ENCODE peak calls at places on chromosome 7, in seven cellular contexts. One of them, this sample, is unnamed.
A peak's percentile ranks its signal among the peaks of the same experiment; 100 is the strongest.

GRCh38 chr7:727104-727805 is at the start of gene PRKAR1B:
- DNase-seq in sigmoid colon: peak; percentile 58
- DNase-seq in heart left ventricle: no peak
- DNase-seq in GM12878: no peak
- DNase-seq in adrenal gland: peak; percentile 18
- DNase-seq in breast epithelium: no peak
- DNase-seq in GM12892: peak; percentile 71
- DNase-seq in this sample: no peak

GRCh38 chr7:151520419-151521229 is 929 bp upstream of the RHEB start:
- DNase-seq in sigmoid colon: peak; percentile 86
- DNase-seq in heart left ventricle: peak; percentile 84
- DNase-seq in GM12878: no peak
- DNase-seq in adrenal gland: peak; percentile 64
- DNase-seq in breast epithelium: peak; percentile 56
- DNase-seq in GM12892: no peak
- DNase-seq in this sample: peak; percentile 87

GRCh38 chr7:155169081-155169480 is 99.0 kb downstream of the HTR5A start:
- DNase-seq in sigmoid colon: no peak
- DNase-seq in heart left ventricle: no peak
- DNase-seq in GM12878: no peak
- DNase-seq in adrenal gland: no peak
- DNase-seq in breast epithelium: no peak
- DNase-seq in GM12892: no peak
- DNase-seq in this sample: no peak

GRCh38 chr7:130367088-130367755 is 13.1 kb upstream of the CPA1 start:
- DNase-seq in sigmoid colon: no peak
- DNase-seq in heart left ventricle: no peak
- DNase-seq in GM12878: no peak
- DNase-seq in adrenal gland: no peak
- DNase-seq in breast epithelium: no peak
- DNase-seq in GM12892: no peak
- DNase-seq in this sample: peak; percentile 16

GRCh38 chr7:128662091-128662490 is 10.0 kb upstream of the GARIN1A start:
- DNase-seq in sigmoid colon: no peak
- DNase-seq in heart left ventricle: no peak
- DNase-seq in GM12878: no peak
- DNase-seq in adrenal gland: no peak
- DNase-seq in breast epithelium: no peak
- DNase-seq in GM12892: no peak
- DNase-seq in this sample: no peak

GRCh38 chr7:68207676-68208075 is 1211.0 kb downstream of the TYW1 start:
- DNase-seq in sigmoid colon: no peak
- DNase-seq in heart left ventricle: no peak
- DNase-seq in GM12878: no peak
- DNase-seq in adrenal gland: no peak
- DNase-seq in breast epithelium: no peak
- DNase-seq in GM12892: no peak
- DNase-seq in this sample: no peak

GRCh38 chr7:66371096-66371824 is 166.1 kb downstream of the TPST1 start:
- DNase-seq in sigmoid colon: no peak
- DNase-seq in heart left ventricle: no peak
- DNase-seq in GM12878: no peak
- DNase-seq in adrenal gland: no peak
- DNase-seq in breast epithelium: no peak
- DNase-seq in GM12892: no peak
- DNase-seq in this sample: no peak

GRCh38 chr7:66198956-66199355 is 6.2 kb upstream of the TPST1 start:
- DNase-seq in sigmoid colon: peak; percentile 24
- DNase-seq in heart left ventricle: no peak
- DNase-seq in GM12878: no peak
- DNase-seq in adrenal gland: no peak
- DNase-seq in breast epithelium: no peak
- DNase-seq in GM12892: no peak
- DNase-seq in this sample: no peak

GRCh38 chr7:50531401-50531906 is 33.8 kb downstream of the DDC start:
- DNase-seq in sigmoid colon: no peak
- DNase-seq in heart left ventricle: no peak
- DNase-seq in GM12878: no peak
- DNase-seq in adrenal gland: no peak
- DNase-seq in breast epithelium: no peak
- DNase-seq in GM12892: no peak
- DNase-seq in this sample: no peak

GRCh38 chr7:155358948-155359712 is 61.5 kb downstream of the INSIG1 start:
- DNase-seq in sigmoid colon: no peak
- DNase-seq in heart left ventricle: no peak
- DNase-seq in GM12878: no peak
- DNase-seq in adrenal gland: no peak
- DNase-seq in breast epithelium: no peak
- DNase-seq in GM12892: no peak
- DNase-seq in this sample: no peak

GRCh38 chr7:34057956-34058355 is 152.6 kb downstream of the BMPER start:
- DNase-seq in sigmoid colon: no peak
- DNase-seq in heart left ventricle: no peak
- DNase-seq in GM12878: no peak
- DNase-seq in adrenal gland: no peak
- DNase-seq in breast epithelium: peak; percentile 64
- DNase-seq in GM12892: no peak
- DNase-seq in this sample: no peak

GRCh38 chr7:91941450-91941849 is 788 bp downstream of the AKAP9 start:
- DNase-seq in sigmoid colon: no peak
- DNase-seq in heart left ventricle: no peak
- DNase-seq in GM12878: no peak
- DNase-seq in adrenal gland: peak; percentile 35
- DNase-seq in breast epithelium: peak; percentile 31
- DNase-seq in GM12892: no peak
- DNase-seq in this sample: peak; percentile 58

GRCh38 chr7:1559626-1560590 is 3.9 kb upstream of the TMEM184A start:
- DNase-seq in sigmoid colon: no peak
- DNase-seq in heart left ventricle: peak; percentile 46
- DNase-seq in GM12878: no peak
- DNase-seq in adrenal gland: no peak
- DNase-seq in breast epithelium: peak; percentile 85
- DNase-seq in GM12892: no peak
- DNase-seq in this sample: peak; percentile 51

GRCh38 chr7:128860158-128861073 is 2.2 kb upstream of the ATP6V1F start:
- DNase-seq in sigmoid colon: no peak
- DNase-seq in heart left ventricle: no peak
- DNase-seq in GM12878: no peak
- DNase-seq in adrenal gland: no peak
- DNase-seq in breast epithelium: no peak
- DNase-seq in GM12892: no peak
- DNase-seq in this sample: no peak

GRCh38 chr7:94561841-94562514 is 52.4 kb downstream of the CASD1 start:
- DNase-seq in sigmoid colon: no peak
- DNase-seq in heart left ventricle: no peak
- DNase-seq in GM12878: no peak
- DNase-seq in adrenal gland: no peak
- DNase-seq in breast epithelium: no peak
- DNase-seq in GM12892: no peak
- DNase-seq in this sample: no peak

GRCh38 chr7:22561356-22561755 is 61.4 kb upstream of the STEAP1B start:
- DNase-seq in sigmoid colon: peak; percentile 91
- DNase-seq in heart left ventricle: peak; percentile 72
- DNase-seq in GM12878: no peak
- DNase-seq in adrenal gland: peak; percentile 80
- DNase-seq in breast epithelium: peak; percentile 82
- DNase-seq in GM12892: no peak
- DNase-seq in this sample: no peak

GRCh38 chr7:19713676-19714075 is 4.8 kb upstream of the POLR1F start:
- DNase-seq in sigmoid colon: no peak
- DNase-seq in heart left ventricle: no peak
- DNase-seq in GM12878: peak; percentile 8
- DNase-seq in adrenal gland: peak; percentile 44
- DNase-seq in breast epithelium: no peak
- DNase-seq in GM12892: no peak
- DNase-seq in this sample: no peak

GRCh38 chr7:116628971-116629586 is 42.9 kb upstream of the MET start:
- DNase-seq in sigmoid colon: peak; percentile 69
- DNase-seq in heart left ventricle: no peak
- DNase-seq in GM12878: no peak
- DNase-seq in adrenal gland: peak; percentile 8
- DNase-seq in breast epithelium: peak; percentile 47
- DNase-seq in GM12892: no peak
- DNase-seq in this sample: peak; percentile 76

GRCh38 chr7:100957832-100958421 is 8.6 kb downstream of the MUC3A start:
- DNase-seq in sigmoid colon: no peak
- DNase-seq in heart left ventricle: no peak
- DNase-seq in GM12878: no peak
- DNase-seq in adrenal gland: no peak
- DNase-seq in breast epithelium: no peak
- DNase-seq in GM12892: no peak
- DNase-seq in this sample: no peak
- TF ChIP-seq POLR2A in sigmoid colon: no peak
- TF ChIP-seq POLR2A in heart left ventricle: no peak
- TF ChIP-seq POLR2A in GM12878: no peak
- TF ChIP-seq POLR2A in adrenal gland: no peak
- TF ChIP-seq POLR2A in breast epithelium: no peak
- TF ChIP-seq POLR2A in GM12892: no peak
- TF ChIP-seq POLR2A in this sample: no peak

GRCh38 chr7:28410628-28411578 is 1.4 kb upstream of the CREB5 start:
- DNase-seq in sigmoid colon: peak; percentile 85
- DNase-seq in heart left ventricle: peak; percentile 61
- DNase-seq in GM12878: no peak
- DNase-seq in adrenal gland: peak; percentile 19
- DNase-seq in breast epithelium: no peak
- DNase-seq in GM12892: no peak
- DNase-seq in this sample: no peak
- TF ChIP-seq POLR2A in sigmoid colon: no peak
- TF ChIP-seq POLR2A in heart left ventricle: no peak
- TF ChIP-seq POLR2A in GM12878: peak; percentile 51
- TF ChIP-seq POLR2A in adrenal gland: no peak
- TF ChIP-seq POLR2A in breast epithelium: no peak
- TF ChIP-seq POLR2A in GM12892: peak; percentile 66
- TF ChIP-seq POLR2A in this sample: no peak

DNA sequence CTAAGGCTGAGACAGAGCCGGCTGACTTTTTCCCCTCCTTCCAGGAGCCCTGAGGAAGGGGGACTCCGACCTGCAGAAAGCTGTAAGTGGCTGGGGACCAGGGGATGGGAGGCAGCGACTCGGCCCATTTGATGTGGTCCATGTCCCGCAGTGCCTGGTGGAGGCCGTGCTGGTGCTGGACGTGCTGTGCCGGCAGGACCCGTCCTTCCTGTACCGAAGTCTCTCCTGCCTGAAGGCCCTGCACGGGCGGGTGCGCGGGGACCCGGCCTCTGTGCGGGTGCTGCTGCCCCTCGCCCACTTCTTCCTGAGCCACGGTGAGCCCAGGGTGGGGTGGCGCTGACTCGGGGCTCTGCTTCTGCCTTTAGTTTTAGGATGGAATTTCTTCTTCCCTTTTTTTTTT is 9.9 kb downstream of the AP5Z1 start:
- DNase-seq in sigmoid colon: no peak
- DNase-seq in heart left ventricle: peak; percentile 58
- DNase-seq in GM12878: no peak
- DNase-seq in adrenal gland: no peak
- DNase-seq in breast epithelium: no peak
- DNase-seq in GM12892: no peak
- DNase-seq in this sample: no peak
- TF ChIP-seq POLR2A in sigmoid colon: no peak
- TF ChIP-seq POLR2A in heart left ventricle: no peak
- TF ChIP-seq POLR2A in GM12878: no peak
- TF ChIP-seq POLR2A in adrenal gland: no peak
- TF ChIP-seq POLR2A in breast epithelium: no peak
- TF ChIP-seq POLR2A in GM12892: no peak
- TF ChIP-seq POLR2A in this sample: no peak

GRCh38 chr7:80480566-80480965 is 31.3 kb downstream of the GNAT3 start:
- DNase-seq in sigmoid colon: no peak
- DNase-seq in heart left ventricle: no peak
- DNase-seq in GM12878: no peak
- DNase-seq in adrenal gland: no peak
- DNase-seq in breast epithelium: no peak
- DNase-seq in GM12892: no peak
- DNase-seq in this sample: no peak
- TF ChIP-seq POLR2A in sigmoid colon: no peak
- TF ChIP-seq POLR2A in heart left ventricle: no peak
- TF ChIP-seq POLR2A in GM12878: no peak
- TF ChIP-seq POLR2A in adrenal gland: no peak
- TF ChIP-seq POLR2A in breast epithelium: no peak
- TF ChIP-seq POLR2A in GM12892: no peak
- TF ChIP-seq POLR2A in this sample: no peak

GRCh38 chr7:149195180-149196150 is at the start of gene ZNF282:
- DNase-seq in sigmoid colon: peak; percentile 94
- DNase-seq in heart left ventricle: peak; percentile 94
- DNase-seq in GM12878: peak; percentile 31
- DNase-seq in adrenal gland: peak; percentile 91
- DNase-seq in breast epithelium: peak; percentile 84
- DNase-seq in GM12892: peak; percentile 93
- DNase-seq in this sample: peak; percentile 94
- TF ChIP-seq POLR2A in sigmoid colon: no peak
- TF ChIP-seq POLR2A in heart left ventricle: peak; percentile 66
- TF ChIP-seq POLR2A in GM12878: peak; percentile 88
- TF ChIP-seq POLR2A in adrenal gland: peak; percentile 80
- TF ChIP-seq POLR2A in breast epithelium: no peak
- TF ChIP-seq POLR2A in GM12892: peak; percentile 75
- TF ChIP-seq POLR2A in this sample: peak; percentile 55

GRCh38 chr7:44961844-44962482 is 16.9 kb downstream of the MYO1G start:
- DNase-seq in sigmoid colon: no peak
- DNase-seq in heart left ventricle: no peak
- DNase-seq in GM12878: no peak
- DNase-seq in adrenal gland: no peak
- DNase-seq in breast epithelium: no peak
- DNase-seq in GM12892: no peak
- DNase-seq in this sample: no peak

GRCh38 chr7:44959433-44959951 is 19.3 kb downstream of the MYO1G start:
- DNase-seq in sigmoid colon: no peak
- DNase-seq in heart left ventricle: no peak
- DNase-seq in GM12878: no peak
- DNase-seq in adrenal gland: no peak
- DNase-seq in breast epithelium: no peak
- DNase-seq in GM12892: no peak
- DNase-seq in this sample: no peak

GRCh38 chr7:44962483-44963251 is 16.1 kb downstream of the MYO1G start:
- DNase-seq in sigmoid colon: no peak
- DNase-seq in heart left ventricle: no peak
- DNase-seq in GM12878: no peak
- DNase-seq in adrenal gland: peak; percentile 45
- DNase-seq in breast epithelium: no peak
- DNase-seq in GM12892: no peak
- DNase-seq in this sample: no peak

GRCh38 chr7:44958645-44959344 is 20.0 kb downstream of the MYO1G start:
- DNase-seq in sigmoid colon: no peak
- DNase-seq in heart left ventricle: no peak
- DNase-seq in GM12878: no peak
- DNase-seq in adrenal gland: no peak
- DNase-seq in breast epithelium: no peak
- DNase-seq in GM12892: no peak
- DNase-seq in this sample: no peak

DNA sequence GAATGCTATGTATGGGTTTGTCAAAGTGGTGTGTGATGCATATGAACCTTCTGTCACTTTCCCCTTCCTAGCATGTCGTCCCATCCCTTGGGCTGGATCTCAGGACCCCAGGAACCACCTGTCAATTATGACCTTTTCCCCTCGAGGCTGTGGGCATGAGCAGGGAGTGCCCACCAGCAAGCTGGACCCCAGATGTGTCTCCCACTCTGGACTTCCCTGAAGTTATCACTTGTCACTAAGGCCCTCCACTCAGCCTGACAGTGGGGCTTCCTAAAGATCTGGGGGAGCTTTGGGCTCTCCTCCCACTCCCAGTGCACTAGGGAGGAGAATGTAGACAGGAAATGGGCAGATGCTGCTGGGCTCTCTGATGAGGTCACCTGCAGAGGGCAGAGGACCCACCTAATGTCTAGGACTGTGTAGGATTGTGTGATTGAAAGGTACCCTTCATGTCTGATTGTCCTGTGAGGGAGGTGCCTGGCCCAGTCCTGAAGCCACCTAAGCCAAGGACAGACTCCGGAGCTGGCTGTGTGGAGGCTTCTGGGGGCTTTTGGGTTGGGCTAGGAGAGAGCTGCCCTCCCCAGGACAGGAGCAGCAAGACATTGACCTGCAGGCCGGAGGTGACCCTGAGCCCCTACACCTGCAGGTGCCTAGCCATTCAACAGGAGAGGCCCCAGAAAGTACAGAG is 18.7 kb downstream of the MYO1G start:
- DNase-seq in sigmoid colon: no peak
- DNase-seq in heart left ventricle: no peak
- DNase-seq in GM12878: no peak
- DNase-seq in adrenal gland: no peak
- DNase-seq in breast epithelium: no peak
- DNase-seq in GM12892: no peak
- DNase-seq in this sample: no peak
- TF ChIP-seq POLR2A in sigmoid colon: no peak
- TF ChIP-seq POLR2A in heart left ventricle: no peak
- TF ChIP-seq POLR2A in GM12878: peak; percentile 41
- TF ChIP-seq POLR2A in adrenal gland: no peak
- TF ChIP-seq POLR2A in breast epithelium: no peak
- TF ChIP-seq POLR2A in GM12892: no peak
- TF ChIP-seq POLR2A in this sample: no peak